ENCODE peak calls at places on chromosomes 7 and 10, in eight cellular contexts. O is NCI-H1048; Q is activated CD4-positive, alpha-beta T cell treated with anti-CD3 and anti-CD28 coated beads, Interleukin-2, amount 50 U/mL, for 1 hour; P is GM12892; Y is hippocampal formation; S is iPS-NIHi11; K is effector CD4-positive, alpha-beta T cell; B is CD8-positive, alpha-beta memory T cell. T is an unnamed sample.

GRCh38 chr10:48684463-48684791 is 246 bp upstream of the WDFY4 start:
- DNase-seq in Y (no peak), B (no peak), P (no peak), Q (no peak), K (no peak), S (no peak), O (no peak), T (no peak)

GRCh38 chr10:132467464-132468149 is 70.0 kb upstream of the INPP5A start:
- DNase-seq in P (no peak), O (no peak), B (peak), Y (no peak), K (no peak), Q (no peak), S (no peak), T (no peak)

GRCh38 chr7:80508440-80508839 is 3.4 kb downstream of the GNAT3 start:
- DNase-seq in O (no peak), B (no peak), P (no peak), S (no peak), Y (no peak), K (no peak), Q (no peak), T (no peak)

GRCh38 chr7:50953303-50953702 is 170.6 kb upstream of the GRB10 start:
- DNase-seq in Y (no peak), B (no peak), S (no peak), K (no peak), Q (no peak), P (no peak), O (no peak), T (no peak)

GRCh38 chr7:106731207-106731606 is 70.2 kb upstream of the CCDC71L start:
- DNase-seq in Q (no peak), S (no peak), O (no peak), P (no peak), B (no peak), Y (no peak), K (no peak), T (no peak)

GRCh38 chr7:77954773-77955562 is 156.4 kb downstream of the PHTF2 start:
- DNase-seq in K (no peak), Y (no peak), S (no peak), Q (no peak), B (no peak), P (no peak), O (no peak), T (no peak)

GRCh38 chr7:1698951-1699350 is 28.9 kb downstream of the ELFN1 start:
- DNase-seq in S (no peak), Y (no peak), K (no peak), Q (no peak), B (no peak), O (no peak), P (no peak), T (no peak)

GRCh38 chr7:151179946-151180345 is 7.1 kb downstream of the ASB10 start:
- DNase-seq in B (no peak), P (peak), O (no peak), Y (no peak), Q (no peak), S (no peak), K (no peak), T (no peak)

GRCh38 chr10:13959443-13960359 is 371.0 kb downstream of the FRMD4A start:
- DNase-seq in Q (no peak), P (no peak), B (no peak), Y (no peak), K (no peak), S (no peak), O (no peak), T (no peak)

GRCh38 chr7:98171449-98171848 is 39.8 kb upstream of the BHLHA15 start:
- DNase-seq in Q (no peak), B (no peak), P (no peak), O (no peak), K (no peak), Y (no peak), S (no peak), T (no peak)

GRCh38 chr10:110576220-110576619 is 8.7 kb downstream of the SMC3 start:
- DNase-seq in K (no peak), Y (no peak), O (no peak), P (no peak), B (no peak), Q (no peak), S (no peak), T (no peak)

GRCh38 chr7:106978425-106979386 is 65.8 kb upstream of the PRKAR2B start:
- DNase-seq in K (no peak), O (no peak), S (no peak), B (no peak), Y (no peak), P (no peak), Q (no peak), T (no peak)

GRCh38 chr10:132281915-132282666 is 25.7 kb downstream of the STK32C start:
- DNase-seq in K (no peak), S (peak), B (no peak), P (no peak), Y (no peak), Q (no peak), O (no peak), T (no peak)

GRCh38 chr10:114430688-114431413 is 26.5 kb upstream of the AFAP1L2 start:
- DNase-seq in S (no peak), B (no peak), Q (no peak), K (no peak), P (no peak), Y (no peak), O (no peak), T (no peak)

GRCh38 chr7:157386979-157387800 is 50.4 kb downstream of the DNAJB6 start:
- DNase-seq in P (peak), B (peak), S (peak), O (peak), Y (peak), Q (peak), K (peak), T (peak)

GRCh38 chr7:87152897-87153641 is 816 bp downstream of the DMTF1 start:
- DNase-seq in K (no peak), Y (no peak), P (no peak), B (peak), Q (peak), S (peak), O (no peak), T (peak)

GRCh38 chr10:78830062-78830974 is 238.4 kb upstream of the ZMIZ1 start:
- DNase-seq in K (no peak), Y (no peak), Q (no peak), O (no peak), B (no peak), S (no peak), P (no peak), T (no peak)

T was measured in T-helper 9 cell.